ENCODE peak calls at places on chromosomes 12 and 14, in nine cellular contexts. R is aorta; Q is iris pigment epithelial cell; B is ecto neural progenitor cell; N is NCI-H69; M is HTR-8/SVneo; K is activated T-cell treated with anti-CD3 and anti-CD28 coated beads, Interleukin-2, amount 50 U/mL, for 1 hour; W is NCI-H1105 treated with DMSO at 0.1 percent for 48 hours; D is left cardiac atrium. F is an unnamed sample.

GRCh38 chr12:12533238-12533829 is 29.3 kb downstream of the DUSP16 start:
- DNase-seq in B (no peak), K (no peak), R (no peak), M (no peak), N (peak), W (peak), D (peak), Q (peak), F (peak)

GRCh38 chr12:21941522-21942376 is 523 bp upstream of the ABCC9 start:
- DNase-seq in N (no peak), K (no peak), B (peak), D (peak), W (no peak), M (no peak), R (peak), Q (peak), F (no peak)

GRCh38 chr12:7319934-7320333 is 16.1 kb downstream of the ACSM4 start:
- DNase-seq in Q (no peak), R (no peak), M (no peak), N (no peak), W (no peak), K (no peak), D (no peak), B (no peak), F (no peak)

GRCh38 chr12:47361389-47362031 is 281.8 kb upstream of the AMIGO2 start:
- DNase-seq in R (no peak), N (peak), Q (no peak), D (no peak), M (no peak), B (no peak), K (peak), W (no peak), F (no peak)

GRCh38 chr14:56390859-56391258 is 188.7 kb upstream of the TMEM260 start:
- DNase-seq in R (no peak), W (no peak), Q (no peak), B (no peak), D (no peak), K (no peak), M (no peak), N (peak), F (no peak)

GRCh38 chr12:73906757-73907156 is 630.9 kb upstream of the ATXN7L3B start:
- DNase-seq in D (no peak), K (no peak), W (no peak), B (no peak), M (no peak), N (no peak), R (no peak), Q (no peak), F (no peak)

GRCh38 chr12:27009926-27010325 is 4.3 kb downstream of the TM7SF3 start:
- DNase-seq in R (no peak), B (no peak), D (no peak), Q (no peak), M (peak), N (no peak), W (no peak), K (no peak), F (no peak)

GRCh38 chr12:56758728-56759269 is 4.3 kb upstream of the HSD17B6 start:
- DNase-seq in W (no peak), D (no peak), K (no peak), B (no peak), Q (peak), N (no peak), R (no peak), M (no peak), F (no peak)

GRCh38 chr14:28381656-28382055 is 384.9 kb upstream of the FOXG1 start:
- DNase-seq in D (no peak), B (no peak), Q (peak), K (no peak), R (no peak), W (no peak), M (no peak), N (no peak), F (no peak)

GRCh38 chr14:92334050-92334449 is 11.1 kb downstream of the SLC24A4 start:
- DNase-seq in K (no peak), D (no peak), R (no peak), B (no peak), W (no peak), N (no peak), Q (no peak), M (no peak), F (no peak)

GRCh38 chr14:23551266-23552028 is at the start of gene ZFHX2:
- DNase-seq in B (peak), R (peak), N (peak), Q (peak), D (peak), W (peak), K (peak), M (peak), F (peak)

GRCh38 chr12:93237235-93237915 is 140.3 kb upstream of the NUDT4 start:
- DNase-seq in Q (peak), W (no peak), N (no peak), K (no peak), B (no peak), R (no peak), M (no peak), D (no peak), F (no peak)

GRCh38 chr14:38221077-38221476 is 13.4 kb downstream of the SSTR1 start:
- DNase-seq in K (no peak), D (no peak), W (no peak), B (no peak), M (no peak), Q (no peak), R (no peak), N (no peak), F (no peak)

GRCh38 chr12:108449478-108449877 is 65.6 kb upstream of the FICD start:
- DNase-seq in Q (no peak), M (no peak), W (no peak), B (no peak), D (no peak), K (no peak), R (no peak), N (peak), F (no peak)

GRCh38 chr12:63206494-63206893 is 55.5 kb upstream of the AVPR1A start:
- DNase-seq in R (no peak), Q (no peak), M (no peak), D (no peak), W (peak), N (peak), K (no peak), B (no peak), F (no peak)

GRCh38 chr12:12724421-12725085 is 7.4 kb downstream of the CDKN1B start:
- DNase-seq in R (no peak), D (no peak), K (no peak), W (peak), M (no peak), N (peak), B (peak), Q (no peak), F (no peak)

GRCh38 chr12:54232790-54233189 is 44.0 kb upstream of the SMUG1 start:
- DNase-seq in B (no peak), W (no peak), N (no peak), K (no peak), Q (peak), D (no peak), M (no peak), R (no peak), F (no peak)

GRCh38 chr12:89153341-89153740 is 199.0 kb downstream of the DUSP6 start:
- DNase-seq in Q (no peak), R (no peak), M (no peak), N (no peak), B (no peak), K (no peak), W (no peak), D (no peak), F (no peak)

GRCh38 chr12:68835333-68835908 is 27.4 kb downstream of the MDM2 start:
- DNase-seq in Q (no peak), R (no peak), M (no peak), D (no peak), B (no peak), K (no peak), W (no peak), N (no peak), F (no peak)

GRCh38 chr14:103545915-103546650 is 16.4 kb downstream of the BAG5 start:
- DNase-seq in N (peak), B (no peak), Q (no peak), R (peak), W (no peak), D (peak), K (no peak), M (no peak), F (peak)

GRCh38 chr14:60981626-60982455 is 796 bp downstream of the SLC38A6 start:
- DNase-seq in N (peak), Q (peak), D (no peak), R (no peak), M (peak), K (no peak), B (no peak), W (no peak), F (no peak)